ENCODE peak calls at places on chromosome 5, in ten cellular contexts. U, F, J, H, W, A, D, Y, E and G are unnamed samples.

GRCh38 chr5:138760448-138761110 is 7.4 kb downstream of the CTNNA1 start:
- DNase-seq in Y (no peak), E (no peak), A (no peak), D (no peak), H (no peak), U (peak), W (no peak), F (no peak), J (no peak), G (no peak)

GRCh38 chr5:138488481-138488945 is 23.2 kb downstream of the EGR1 start:
- DNase-seq in U (peak), F (no peak), W (no peak), D (no peak), E (no peak), H (no peak), Y (no peak), J (peak), A (no peak), G (no peak)

GRCh38 chr5:159459951-159460538 is 129.8 kb upstream of the IL12B start:
- DNase-seq in E (no peak), U (peak), J (peak), D (no peak), W (no peak), F (no peak), Y (peak), H (no peak), A (no peak), G (no peak)

GRCh38 chr5:40442346-40442745 is 237.4 kb upstream of the PTGER4 start:
- DNase-seq in F (no peak), W (no peak), A (no peak), Y (no peak), U (peak), J (peak), E (no peak), H (no peak), D (no peak), G (no peak)

GRCh38 chr5:13478831-13479465 is 465.5 kb downstream of the DNAH5 start:
- DNase-seq in J (peak), A (peak), W (peak), U (peak), H (no peak), F (peak), D (peak), Y (peak), E (no peak), G (no peak)

GRCh38 chr5:79689541-79690466 is at the start of gene CMYA5:
- DNase-seq in E (no peak), D (peak), W (no peak), F (peak), Y (peak), U (peak), J (peak), A (peak), H (no peak), G (no peak)

GRCh38 chr5:177265395-177265794 is 38.1 kb downstream of the RAB24 start:
- DNase-seq in J (no peak), Y (no peak), U (no peak), W (no peak), H (no peak), F (no peak), A (no peak), E (no peak), D (no peak), G (no peak)

GRCh38 chr5:138033275-138033808 is 463 bp upstream of the FAM13B start:
- DNase-seq in U (no peak), F (peak), H (no peak), J (no peak), Y (no peak), W (no peak), D (no peak), E (no peak), A (no peak), G (no peak)

GRCh38 chr5:173383711-173384110 is 55.5 kb upstream of the STC2 start:
- DNase-seq in J (no peak), H (no peak), F (no peak), W (no peak), U (no peak), Y (no peak), D (no peak), A (no peak), E (no peak), G (no peak)

GRCh38 chr5:153425914-153426313 is 64.6 kb upstream of the GRIA1 start:
- DNase-seq in J (peak), E (no peak), A (peak), H (no peak), Y (no peak), W (peak), F (peak), D (no peak), U (no peak), G (no peak)

GRCh38 chr5:157516626-157517325 is 56.8 kb downstream of the NIPAL4 start:
- DNase-seq in Y (no peak), E (no peak), J (peak), A (no peak), F (no peak), H (no peak), W (no peak), U (peak), D (peak), G (no peak)

GRCh38 chr5:150449491-150450339 is at the start of gene RPS14:
- DNase-seq in U (peak), D (peak), Y (peak), H (peak), W (peak), E (peak), J (peak), F (peak), A (peak), G (peak)

GRCh38 chr5:61306531-61307195 is 25.4 kb upstream of the ZSWIM6 start:
- DNase-seq in F (no peak), J (peak), D (no peak), U (peak), W (no peak), A (no peak), H (no peak), E (no peak), Y (peak), G (no peak)

GRCh38 chr5:147972441-147972840 is 66.1 kb upstream of the C5orf46 start:
- DNase-seq in E (no peak), D (no peak), H (no peak), Y (no peak), F (no peak), A (no peak), J (no peak), U (peak), W (no peak), G (no peak)

GRCh38 chr5:149125386-149125891 is 15.9 kb upstream of the ABLIM3 start:
- DNase-seq in J (peak), Y (no peak), W (no peak), U (peak), H (no peak), E (no peak), A (peak), D (no peak), F (peak), G (no peak)

GRCh38 chr5:137743031-137743640 is 7.2 kb upstream of the KLHL3 start:
- DNase-seq in W (peak), U (peak), D (peak), E (no peak), Y (peak), J (peak), H (no peak), A (peak), F (peak), G (no peak)

GRCh38 chr5:165149439-165149838 is 1644.0 kb downstream of the MAT2B start:
- DNase-seq in E (no peak), Y (no peak), U (no peak), W (no peak), H (no peak), A (no peak), J (no peak), F (no peak), D (no peak), G (no peak)

GRCh38 chr5:15383469-15383868 is 116.5 kb upstream of the FBXL7 start:
- DNase-seq in W (no peak), J (peak), E (no peak), D (no peak), Y (no peak), U (peak), A (no peak), F (no peak), H (no peak), G (no peak)
- TF ChIP-seq CTCF in W (peak), J (peak), E (no peak), D (peak), Y (no peak), U (peak), A (peak), F (no peak), H (peak), G (no peak)

GRCh38 chr5:142696379-142696778 is 10.5 kb upstream of the FGF1 start:
- DNase-seq in D (no peak), A (peak), E (no peak), W (no peak), Y (no peak), F (no peak), U (no peak), H (no peak), J (no peak), G (no peak)

GRCh38 chr5:142697846-142698245 is 12.0 kb upstream of the FGF1 start:
- DNase-seq in U (no peak), F (no peak), H (no peak), J (peak), A (no peak), W (no peak), E (no peak), D (peak), Y (no peak), G (no peak)

GRCh38 chr5:142692280-142692775 is 6.4 kb upstream of the FGF1 start:
- DNase-seq in E (no peak), A (no peak), U (no peak), H (no peak), J (no peak), D (no peak), W (no peak), Y (no peak), F (no peak), G (no peak)

GRCh38 chr5:142697356-142697807 is 11.5 kb upstream of the FGF1 start:
- DNase-seq in Y (no peak), A (peak), H (no peak), E (no peak), D (peak), W (no peak), J (peak), F (no peak), U (no peak), G (no peak)

GRCh38 chr5:142694092-142694856 is 8.4 kb upstream of the FGF1 start:
- DNase-seq in U (no peak), J (no peak), F (no peak), W (no peak), H (no peak), Y (no peak), A (no peak), D (no peak), E (no peak), G (no peak)
- TF ChIP-seq CTCF in U (no peak), J (peak), F (peak), W (no peak), H (no peak), Y (no peak), A (peak), D (no peak), E (no peak), G (no peak)

GRCh38 chr5:135059000-135059923 is 25.2 kb upstream of the PITX1 start:
- DNase-seq in D (no peak), W (no peak), Y (no peak), H (peak), J (no peak), U (no peak), E (no peak), F (no peak), A (no peak), G (no peak)
- TF ChIP-seq CTCF in D (no peak), W (peak), Y (no peak), H (no peak), J (no peak), U (peak), E (no peak), F (no peak), A (no peak), G (no peak)

GRCh38 chr5:34684281-34684979 is 28.3 kb downstream of the RAI14 start:
- DNase-seq in W (no peak), U (peak), J (peak), Y (no peak), E (no peak), D (peak), H (no peak), F (no peak), A (no peak), G (no peak)
- TF ChIP-seq CTCF in W (no peak), U (peak), J (no peak), Y (no peak), E (no peak), D (no peak), H (no peak), F (no peak), A (peak), G (no peak)

GRCh38 chr5:66015296-66015960 is 89.1 kb downstream of the ERBIN start:
- DNase-seq in J (peak), D (no peak), U (no peak), H (no peak), A (no peak), E (no peak), F (no peak), Y (no peak), W (no peak), G (no peak)
- TF ChIP-seq CTCF in J (no peak), D (no peak), U (no peak), H (no peak), A (no peak), E (no peak), F (no peak), Y (no peak), W (no peak), G (no peak)

GRCh38 chr5:111469905-111470304 is 42.4 kb downstream of the STARD4 start:
- DNase-seq in A (no peak), F (no peak), W (no peak), Y (no peak), E (no peak), J (no peak), H (no peak), U (no peak), D (no peak), G (no peak)
- TF ChIP-seq CTCF in A (no peak), F (no peak), W (no peak), Y (no peak), E (no peak), J (peak), H (no peak), U (no peak), D (no peak), G (no peak)

DNA sequence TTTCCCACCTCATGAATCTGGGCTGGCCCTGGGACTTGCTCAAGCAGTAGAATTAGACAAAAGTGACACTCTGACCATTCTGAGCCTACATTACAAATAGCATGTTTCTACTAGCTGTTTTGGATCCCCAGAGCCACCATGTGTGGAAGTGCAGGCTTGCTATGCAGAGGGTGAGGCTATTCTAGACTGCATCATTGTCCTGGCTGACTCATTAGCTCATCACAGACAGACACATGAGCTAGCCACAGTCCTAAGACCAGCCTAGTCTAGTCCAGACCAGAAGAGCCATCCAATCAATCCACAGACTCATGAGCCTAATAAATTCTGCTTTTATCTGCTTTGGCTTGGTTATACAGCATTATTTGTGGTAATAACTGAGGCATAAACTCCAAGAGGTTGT is 351.9 kb downstream of the PRELID2 start:
- DNase-seq in U (peak), A (no peak), Y (no peak), E (no peak), D (no peak), W (no peak), F (no peak), J (peak), H (no peak), G (no peak)
- TF ChIP-seq CTCF in U (no peak), A (no peak), Y (no peak), E (no peak), D (no peak), W (no peak), F (no peak), J (no peak), H (no peak), G (no peak)

GRCh38 chr5:175059687-175060194 is 335.4 kb downstream of the MSX2 start:
- DNase-seq in U (no peak), Y (peak), E (no peak), H (no peak), J (peak), W (no peak), F (peak), A (peak), D (peak), G (no peak)
- TF ChIP-seq CTCF in U (no peak), Y (no peak), E (no peak), H (no peak), J (no peak), W (no peak), F (no peak), A (peak), D (no peak), G (no peak)

GRCh38 chr5:161851691-161852299 is 3.9 kb downstream of the GABRA1 start:
- DNase-seq in W (peak), Y (no peak), H (no peak), D (no peak), A (no peak), F (no peak), J (peak), E (no peak), U (peak), G (no peak)
- TF ChIP-seq CTCF in W (peak), Y (no peak), H (no peak), D (no peak), A (peak), F (peak), J (peak), E (no peak), U (peak), G (no peak)